ENCODE peak calls at places on chromosomes 4 and X, in eight cellular contexts. M is nephron progenitor cell, X is lower leg skin, W is A549, G is heart left ventricle, L is RWPE1, V is hepatocyte, U is fibroblast of the aortic adventitia. D is an unnamed sample.

GRCh38 chr4:121072836-121073362 is 564 bp upstream of the NDNF start:
- DNase-seq in M (peak), X (peak), W (no peak), G (peak), L (no peak), V (peak), U (no peak), D (no peak)

GRCh38 chrX:150767475-150768131 is 74.4 kb downstream of the MTMR1 start:
- DNase-seq in M (no peak), X (peak), W (no peak), G (no peak), L (peak), V (peak), U (peak), D (no peak)

GRCh38 chr4:36280555-36280954 is 861 bp upstream of the DTHD1 start:
- DNase-seq in M (no peak), X (no peak), W (no peak), G (no peak), L (no peak), V (no peak), U (no peak), D (no peak)

GRCh38 chr4:42871685-42872271 is 20.7 kb upstream of the GRXCR1 start:
- DNase-seq in M (no peak), X (no peak), W (no peak), G (no peak), L (no peak), V (no peak), U (no peak), D (no peak)

GRCh38 chr4:111602848-111603247 is 542.4 kb upstream of the FAM241A start:
- DNase-seq in M (no peak), X (no peak), W (peak), G (no peak), L (peak), V (no peak), U (peak), D (no peak)

GRCh38 chr4:184396001-184396400 is 78.3 kb downstream of the IRF2 start:
- DNase-seq in M (no peak), X (peak), W (no peak), G (no peak), L (no peak), V (no peak), U (no peak), D (no peak)

GRCh38 chr4:123790681-123791080 is 394.1 kb downstream of the SPRY1 start:
- DNase-seq in M (no peak), X (no peak), W (no peak), G (no peak), L (no peak), V (no peak), U (no peak), D (no peak)

GRCh38 chr4:125198916-125199315 is 115.8 kb upstream of the FAT4 start:
- DNase-seq in M (no peak), X (no peak), W (no peak), G (no peak), L (peak), V (no peak), U (no peak), D (no peak)

GRCh38 chr4:153159728-153160221 is 44.5 kb upstream of the TRIM2 start:
- DNase-seq in M (no peak), X (no peak), W (no peak), G (no peak), L (peak), V (no peak), U (peak), D (no peak)

GRCh38 chr4:105050896-105051295 is 95.8 kb upstream of the TET2 start:
- DNase-seq in M (no peak), X (no peak), W (no peak), G (no peak), L (no peak), V (no peak), U (peak), D (no peak)
- TF ChIP-seq CTCF in M (no peak), X (no peak), W (no peak), G (no peak), L (no peak), V (no peak), U (no peak), D (no peak)

DNA sequence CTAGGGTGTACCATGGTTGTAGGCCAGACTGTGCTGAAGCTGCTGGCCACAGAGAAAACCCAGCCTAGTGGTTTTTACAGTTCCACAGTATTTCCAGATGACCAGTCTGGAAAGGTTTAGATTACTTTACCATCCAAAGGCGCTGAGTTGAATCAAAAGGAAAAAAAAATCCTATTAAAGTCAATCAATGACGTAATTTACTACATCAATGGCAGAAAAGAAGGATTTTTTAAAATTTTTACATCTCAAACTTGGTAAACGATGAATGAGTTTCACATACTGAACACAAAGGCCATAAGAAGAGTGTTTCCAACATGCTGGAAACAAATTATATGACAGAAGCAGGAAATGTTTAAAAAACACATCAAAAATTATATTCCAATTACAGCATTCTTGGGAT is 130.6 kb upstream of the ETNPPL start:
- DNase-seq in M (no peak), X (no peak), W (no peak), G (no peak), L (no peak), V (no peak), U (no peak), D (no peak)
- TF ChIP-seq CTCF in M (no peak), X (no peak), W (no peak), G (no peak), L (no peak), V (no peak), U (no peak), D (no peak)

GRCh38 chr4:51885371-51885770 is 42.4 kb downstream of the DCUN1D4 start:
- DNase-seq in M (no peak), X (no peak), W (peak), G (no peak), L (peak), V (peak), U (peak), D (peak)
- TF ChIP-seq CTCF in M (peak), X (no peak), W (no peak), G (peak), L (peak), V (peak), U (peak), D (peak)

GRCh38 chr4:75512336-75513211 is 1.6 kb downstream of the RCHY1 start:
- DNase-seq in M (no peak), X (no peak), W (no peak), G (no peak), L (peak), V (no peak), U (peak), D (no peak)
- TF ChIP-seq CTCF in M (no peak), X (no peak), W (no peak), G (no peak), L (no peak), V (no peak), U (no peak), D (no peak)

GRCh38 chr4:158268553-158268952 is 58.3 kb downstream of the TMEM144 start:
- DNase-seq in M (no peak), X (no peak), W (no peak), G (no peak), L (no peak), V (no peak), U (no peak), D (no peak)
- TF ChIP-seq CTCF in M (no peak), X (no peak), W (no peak), G (no peak), L (no peak), V (no peak), U (peak), D (no peak)

DNA sequence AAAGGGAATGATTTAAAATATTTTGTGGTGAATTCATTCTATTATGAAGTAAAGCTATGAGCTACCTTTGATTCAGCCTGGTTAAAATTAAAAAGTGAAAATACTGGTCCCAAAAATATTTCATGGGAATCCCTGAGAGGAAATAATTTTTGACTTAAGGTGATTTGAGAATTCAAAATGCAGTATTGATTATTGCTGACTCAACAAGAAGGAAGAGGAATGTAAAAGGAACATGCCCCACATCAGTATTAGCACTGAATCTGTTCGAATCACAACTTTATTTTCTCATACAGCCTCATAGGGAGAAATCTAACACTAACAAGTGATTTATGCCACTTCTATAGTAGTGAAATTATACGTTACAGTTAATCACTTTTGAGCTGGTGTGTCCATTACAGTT is 27.7 kb downstream of the EIF2S3 start:
- DNase-seq in M (no peak), X (no peak), W (no peak), G (no peak), L (no peak), V (no peak), U (no peak), D (no peak)
- TF ChIP-seq CTCF in M (no peak), X (no peak), W (no peak), G (no peak), L (no peak), V (no peak), U (no peak), D (no peak)